ENCODE peak calls at places on chromosomes 4 and X, in ten cellular contexts. B is endothelial cell of umbilical vein, F is body of pancreas, G is Peyer's patch, Z is uterus, C is suprapubic skin, U is breast epithelium, N is HCT116, J is heart left ventricle, W is right lobe of liver. S is an unnamed sample. For H3K27me3, the result is how much of the 10 kb centered on the place peaks cover.

GRCh38 chr4:176508780-176509331 is 189.1 kb downstream of the SPCS3 start:
- DNase-seq in B (no peak), F (no peak), G (no peak), Z (no peak), C (no peak), U (no peak), N (no peak), J (no peak), W (no peak), S (no peak)

GRCh38 chr4:59571805-59572430 is 1628.2 kb upstream of the ADGRL3 start:
- DNase-seq in B (no peak), F (no peak), G (no peak), Z (no peak), C (no peak), U (no peak), N (no peak), J (no peak), W (no peak), S (no peak)

GRCh38 chrX:104136241-104137019 is 20.4 kb downstream of the SLC25A53 start:
- DNase-seq in B (peak), F (peak), G (peak), Z (peak), C (no peak), U (no peak), N (peak), J (peak), W (peak), S (no peak)

GRCh38 chrX:16953606-16954211 is 7.3 kb downstream of the REPS2 start:
- DNase-seq in B (peak), F (no peak), G (no peak), Z (no peak), C (no peak), U (no peak), N (peak), J (no peak), W (no peak), S (no peak)

GRCh38 chr4:52873191-52873590 is 11.1 kb downstream of the RASL11B start:
- DNase-seq in B (peak), F (peak), G (no peak), Z (no peak), C (no peak), U (no peak), N (peak), J (no peak), W (no peak), S (no peak)

GRCh38 chr4:127505203-127505602 is 127.6 kb upstream of the INTU start:
- DNase-seq in B (peak), F (peak), G (no peak), Z (no peak), C (no peak), U (no peak), N (no peak), J (peak), W (no peak), S (no peak)

GRCh38 chrX:153989971-153990655 is 17.6 kb downstream of the TMEM187 start:
- DNase-seq in B (no peak), F (no peak), G (no peak), Z (no peak), C (no peak), U (no peak), N (no peak), J (no peak), W (no peak), S (no peak)

GRCh38 chr4:158671915-158672806 is at the start of gene ETFDH:
- DNase-seq in B (peak), F (peak), G (peak), Z (peak), C (peak), U (peak), N (peak), J (peak), W (peak), S (peak)

GRCh38 chr4:147933316-147933715 is 201.4 kb downstream of the ARHGAP10 start:
- DNase-seq in B (peak), F (no peak), G (no peak), Z (no peak), C (no peak), U (no peak), N (no peak), J (no peak), W (no peak), S (no peak)

GRCh38 chr4:38752393-38752961 is 30.3 kb downstream of the TLR10 start:
- DNase-seq in B (peak), F (no peak), G (no peak), Z (no peak), C (no peak), U (no peak), N (no peak), J (no peak), W (no peak), S (no peak)

GRCh38 chr4:176034498-176034897 is 31.1 kb upstream of the WDR17 start:
- DNase-seq in B (peak), F (no peak), G (no peak), Z (no peak), C (no peak), U (no peak), N (peak), J (no peak), W (no peak), S (no peak)

DNA sequence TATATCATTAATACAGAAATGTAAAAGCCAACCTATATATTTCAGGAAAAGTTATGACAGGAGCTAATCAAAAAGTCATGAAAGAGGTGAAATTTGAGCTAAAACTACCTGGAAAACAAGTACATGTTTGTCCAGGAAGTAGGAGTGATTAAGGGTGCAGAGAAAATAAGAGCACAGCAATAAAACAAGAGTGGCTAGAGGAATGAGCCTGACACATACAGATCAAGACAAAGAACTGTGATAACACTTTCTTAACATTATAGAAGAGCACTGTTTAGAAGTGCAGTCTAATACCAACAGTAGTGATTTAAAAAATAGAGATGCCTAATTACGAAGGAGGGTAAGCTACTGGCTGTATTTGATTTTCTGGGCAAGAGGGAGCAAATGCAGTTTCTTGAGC is 125.1 kb downstream of the WDFY3 start:
- DNase-seq in B (peak), F (no peak), G (no peak), Z (no peak), C (no peak), U (no peak), N (no peak), J (no peak), W (no peak), S (no peak)
- H3K27me3 ChIP-seq in B (under half), F (under half), G (under half), Z (under half), C (under half), U (under half), N (under half), J (under half), W (under half), S (under half)

GRCh38 chr4:70725633-70726032 is 3.9 kb downstream of the RUFY3 start:
- DNase-seq in B (no peak), F (no peak), G (no peak), Z (no peak), C (no peak), U (no peak), N (no peak), J (no peak), W (no peak), S (no peak)

GRCh38 chr4:70718811-70719604 is 2.8 kb upstream of the RUFY3 start:
- DNase-seq in B (no peak), F (no peak), G (no peak), Z (no peak), C (no peak), U (no peak), N (no peak), J (no peak), W (no peak), S (no peak)

GRCh38 chr4:70724463-70724862 is 2.7 kb downstream of the RUFY3 start:
- DNase-seq in B (no peak), F (no peak), G (no peak), Z (no peak), C (no peak), U (no peak), N (no peak), J (no peak), W (no peak), S (no peak)

GRCh38 chr4:70722199-70722791 is 531 bp downstream of the RUFY3 start:
- DNase-seq in B (no peak), F (no peak), G (no peak), Z (peak), C (no peak), U (no peak), N (no peak), J (no peak), W (no peak), S (no peak)

DNA sequence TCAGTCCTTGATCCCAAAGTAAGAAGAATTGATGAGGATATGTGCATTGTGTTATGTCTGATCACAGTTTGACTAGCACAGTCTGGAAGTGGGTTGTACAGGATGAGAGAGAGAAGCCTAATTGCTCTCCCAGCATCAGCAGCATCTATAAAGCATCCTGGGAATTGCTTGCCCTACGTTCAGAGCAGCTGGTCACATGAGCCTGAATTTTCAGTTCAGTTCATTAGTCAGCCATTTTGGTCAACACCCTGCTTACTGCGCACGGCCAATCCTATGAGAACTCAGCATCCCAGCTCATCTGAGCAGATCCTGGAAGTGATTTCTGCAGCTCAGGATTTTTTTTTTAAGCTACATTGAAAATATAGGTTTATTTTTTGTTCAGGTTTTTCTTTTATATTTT is at the start of gene RUFY3:
- DNase-seq in B (no peak), F (peak), G (no peak), Z (peak), C (no peak), U (no peak), N (no peak), J (peak), W (no peak), S (no peak)
- H3K4me3 ChIP-seq in B (no peak), F (no peak), G (peak), Z (peak), C (peak), U (peak), N (no peak), J (peak), W (no peak), S (peak)

DNA sequence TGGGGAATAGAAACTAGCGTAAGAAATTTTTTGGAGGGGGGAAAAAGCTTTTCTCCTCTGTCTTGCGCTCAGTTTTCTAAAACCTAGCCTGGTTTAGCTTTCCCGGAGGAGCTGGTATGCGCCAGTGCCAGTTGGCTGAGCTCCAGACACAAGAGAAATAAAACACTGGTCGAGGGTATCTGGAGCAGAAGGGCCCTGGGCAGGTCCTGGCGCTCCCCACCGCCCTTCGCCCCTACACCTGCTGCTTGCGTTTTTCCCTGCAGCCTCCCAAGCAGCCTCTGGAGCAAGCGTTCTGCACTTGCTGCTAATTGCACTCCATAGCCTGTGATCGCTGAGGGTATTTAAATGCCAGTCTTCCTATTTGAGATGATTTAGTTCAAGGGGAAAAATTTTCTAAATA is 816 bp downstream of the EREG start:
- DNase-seq in B (peak), F (peak), G (no peak), Z (no peak), C (no peak), U (no peak), N (no peak), J (no peak), W (no peak), S (no peak)
- TF ChIP-seq POLR2A in B (no peak), F (no peak), G (no peak), Z (no peak), C (no peak), U (no peak), N (no peak), J (no peak), W (no peak), S (no peak)

GRCh38 chr4:101175896-101176676 is 171.2 kb downstream of the PPP3CA start:
- DNase-seq in B (peak), F (peak), G (no peak), Z (peak), C (no peak), U (no peak), N (no peak), J (peak), W (no peak), S (no peak)
- H3K27me3 ChIP-seq in B (under half), F (under half), G (under half), Z (under half), C (under half), U (under half), N (under half), J (under half), W (under half), S (under half)

GRCh38 chrX:129544780-129545179 is 4.7 kb downstream of the OCRL start:
- DNase-seq in B (no peak), F (no peak), G (no peak), Z (no peak), C (no peak), U (no peak), N (no peak), J (no peak), W (no peak), S (no peak)
- H3K4me3 ChIP-seq in B (no peak), F (no peak), G (no peak), Z (no peak), C (no peak), U (no peak), N (no peak), J (no peak), W (no peak), S (no peak)

DNA sequence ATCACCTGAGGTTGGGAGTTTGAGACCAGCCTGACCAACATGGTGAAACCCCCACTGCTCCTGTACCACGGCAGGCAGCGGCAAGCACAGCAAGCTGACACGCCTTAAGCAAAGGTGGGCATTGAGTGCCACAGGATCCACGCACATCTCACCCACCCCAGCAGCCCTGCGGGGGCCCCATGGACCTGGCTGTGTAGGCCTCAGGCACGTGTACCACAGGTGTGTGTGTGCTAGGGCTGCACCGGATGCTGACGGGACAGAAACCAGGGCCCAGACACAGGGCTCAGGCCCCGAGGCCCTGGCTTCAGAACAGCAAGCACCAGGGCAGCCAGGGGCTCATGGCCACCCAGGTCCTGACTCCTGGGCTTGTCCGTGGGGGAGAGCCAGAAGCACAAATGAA is 46.8 kb downstream of the GAK start:
- DNase-seq in B (no peak), F (no peak), G (no peak), Z (no peak), C (no peak), U (no peak), N (no peak), J (no peak), W (no peak), S (no peak)
- TF ChIP-seq POLR2A in B (no peak), F (no peak), G (no peak), Z (no peak), C (no peak), U (no peak), N (no peak), J (no peak), W (no peak), S (no peak)

DNA sequence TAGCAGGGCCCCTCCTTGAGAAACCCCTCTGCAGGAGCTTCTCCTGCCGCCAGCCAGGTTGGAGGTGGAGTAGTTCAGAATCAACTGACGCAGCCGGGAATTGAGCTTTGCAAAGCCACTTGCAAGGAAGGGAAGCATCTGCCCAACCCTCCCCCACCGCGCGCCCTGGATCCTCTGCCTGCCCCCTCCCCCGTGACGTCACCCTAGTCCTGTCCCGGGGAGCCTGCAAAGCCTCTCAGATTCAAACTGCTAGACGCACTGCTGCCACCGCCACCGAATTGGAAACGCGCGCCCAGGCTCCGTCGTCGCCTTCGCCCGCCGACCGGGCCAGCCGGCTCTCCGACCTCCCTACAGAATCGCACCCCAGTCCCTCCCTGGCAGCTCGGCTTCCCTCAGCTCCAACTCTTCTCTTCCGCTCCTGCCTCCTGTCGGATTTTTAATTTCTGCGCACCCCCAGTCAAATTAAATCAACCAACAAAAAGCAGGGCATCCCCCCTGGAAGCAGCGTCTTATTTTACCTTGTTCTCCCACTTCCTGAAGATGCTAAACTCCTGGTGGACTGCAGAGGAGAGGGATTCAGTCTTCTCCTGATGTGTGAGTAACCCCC is 3.8 kb downstream of the SLITRK2 start:
- DNase-seq in B (no peak), F (no peak), G (no peak), Z (no peak), C (peak), U (no peak), N (no peak), J (no peak), W (peak), S (no peak)
- H3K27me3 ChIP-seq in B (under half), F (under half), G (under half), Z (under half), C (under half), U (under half), N (under half), J (half or more), W (under half), S (under half)

GRCh38 chr4:10019521-10020051 is 1.7 kb downstream of the SLC2A9 start:
- DNase-seq in B (no peak), F (no peak), G (no peak), Z (no peak), C (no peak), U (no peak), N (no peak), J (peak), W (peak), S (no peak)
- H3K4me3 ChIP-seq in B (no peak), F (no peak), G (peak), Z (peak), C (peak), U (peak), N (peak), J (peak), W (no peak), S (peak)

DNA sequence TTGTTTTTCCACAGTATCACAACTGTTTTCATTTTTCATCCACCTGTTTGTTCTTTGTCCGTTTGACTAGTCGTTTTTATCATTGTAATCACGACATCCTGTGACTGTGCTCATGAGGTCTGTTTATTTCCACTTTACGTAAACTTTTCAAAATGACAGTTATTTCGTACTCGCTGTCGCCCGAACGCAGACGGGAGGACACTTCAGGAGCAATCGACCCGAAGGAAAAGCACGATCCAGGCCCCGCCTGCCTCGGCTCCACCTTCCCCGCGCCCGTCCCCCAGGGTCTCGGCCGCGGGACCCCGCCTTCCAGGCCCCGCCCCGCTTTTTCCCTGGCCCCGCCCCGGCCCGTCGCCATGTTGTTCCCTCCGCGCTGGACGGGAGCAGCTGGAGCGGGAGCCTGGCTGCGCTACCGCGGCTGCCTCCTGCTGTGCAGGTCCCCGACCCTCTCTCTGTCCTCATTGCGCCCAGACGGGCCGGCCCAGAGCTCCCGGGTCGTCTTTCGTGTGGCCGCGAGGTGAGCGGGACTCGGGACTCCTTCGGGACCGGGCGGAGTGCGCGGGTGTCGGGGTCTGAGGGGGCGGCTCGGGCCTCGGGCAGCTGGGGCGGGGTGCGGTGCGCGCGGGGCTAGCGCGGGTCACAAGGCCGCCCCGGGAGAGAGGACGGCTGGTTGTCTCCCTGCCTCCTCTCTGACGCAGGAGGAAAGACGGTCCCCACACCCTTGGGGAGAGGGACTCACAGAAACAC is at the start of gene RAB9A:
- DNase-seq in B (peak), F (peak), G (peak), Z (peak), C (peak), U (peak), N (peak), J (peak), W (peak), S (no peak)
- TF ChIP-seq POLR2A in B (peak), F (peak), G (peak), Z (peak), C (peak), U (peak), N (no peak), J (peak), W (peak), S (peak)

S was measured in esophagus squamous epithelium.